ENCODE peak calls at places on chromosome 20, in six cellular contexts. K, I, S, X, B and Z are unnamed samples.

GRCh38 chr20:39853664-39854063 is 835.4 kb downstream of the MAFB start:
- DNase-seq in K (no peak), I (no peak), S (no peak), X (peak), B (no peak), Z (no peak)

GRCh38 chr20:51404297-51405060 is 138.0 kb downstream of the NFATC2 start:
- DNase-seq in K (peak), I (no peak), S (no peak), X (no peak), B (no peak), Z (no peak)

GRCh38 chr20:38790210-38791053 is 15.1 kb upstream of the PPP1R16B start:
- DNase-seq in K (peak), I (no peak), S (peak), X (peak), B (no peak), Z (peak)

GRCh38 chr20:39233755-39234154 is 271.6 kb downstream of the DHX35 start:
- DNase-seq in K (no peak), I (no peak), S (no peak), X (no peak), B (no peak), Z (no peak)

GRCh38 chr20:12984069-12984765 is 24.6 kb upstream of the SPTLC3 start:
- DNase-seq in K (peak), I (no peak), S (no peak), X (no peak), B (no peak), Z (no peak)

GRCh38 chr20:64030371-64031134 is 5.4 kb upstream of the C20orf204 start:
- DNase-seq in K (no peak), I (no peak), S (no peak), X (no peak), B (peak), Z (no peak)

GRCh38 chr20:62861732-62862336 is at the start of gene TCFL5:
- DNase-seq in K (peak), I (peak), S (peak), X (peak), B (peak), Z (no peak)

GRCh38 chr20:20710847-20711315 is 1.6 kb downstream of the RALGAPA2 start:
- DNase-seq in K (no peak), I (no peak), S (no peak), X (no peak), B (no peak), Z (peak)

GRCh38 chr20:58224974-58225373 is 3.5 kb downstream of the ANKRD60 start:
- DNase-seq in K (no peak), I (no peak), S (peak), X (no peak), B (no peak), Z (no peak)

GRCh38 chr20:37161830-37162549 is 17.1 kb upstream of the RPN2 start:
- DNase-seq in K (no peak), I (no peak), S (no peak), X (no peak), B (no peak), Z (no peak)

GRCh38 chr20:51828762-51829161 is 26.4 kb upstream of the SALL4 start:
- DNase-seq in K (no peak), I (no peak), S (no peak), X (no peak), B (no peak), Z (no peak)

GRCh38 chr20:14928083-14928482 is 590.7 kb upstream of the FLRT3 start:
- DNase-seq in K (no peak), I (no peak), S (no peak), X (peak), B (no peak), Z (no peak)

GRCh38 chr20:44028868-44029847 is 114.5 kb downstream of the TOX2 start:
- DNase-seq in K (no peak), I (no peak), S (no peak), X (no peak), B (no peak), Z (no peak)

GRCh38 chr20:47124235-47124717 is 229.6 kb downstream of the EYA2 start:
- DNase-seq in K (peak), I (no peak), S (no peak), X (peak), B (no peak), Z (peak)

GRCh38 chr20:8540466-8540865 is 408.4 kb downstream of the PLCB1 start:
- DNase-seq in K (no peak), I (no peak), S (no peak), X (no peak), B (no peak), Z (no peak)

GRCh38 chr20:41308726-41309413 is 8.7 kb downstream of the ZHX3 start:
- DNase-seq in K (no peak), I (no peak), S (no peak), X (no peak), B (no peak), Z (no peak)

GRCh38 chr20:20199338-20200160 is 147.2 kb downstream of the CFAP61 start:
- DNase-seq in K (no peak), I (no peak), S (no peak), X (no peak), B (no peak), Z (no peak)

GRCh38 chr20:38298768-38299288 is 5.1 kb upstream of the BPI start:
- DNase-seq in K (peak), I (peak), S (no peak), X (no peak), B (peak), Z (no peak)

GRCh38 chr20:36543187-36544133 is 2.1 kb downstream of the MYL9 start:
- DNase-seq in K (peak), I (peak), S (no peak), X (no peak), B (peak), Z (no peak)

GRCh38 chr20:63969851-63970713 is at the start of gene ZNF512B:
- DNase-seq in K (peak), I (peak), S (peak), X (peak), B (peak), Z (no peak)

GRCh38 chr20:8095648-8096572 is 36.2 kb upstream of the PLCB1 start:
- DNase-seq in K (no peak), I (no peak), S (no peak), X (no peak), B (no peak), Z (peak)

GRCh38 chr20:47357296-47358051 is 975 bp upstream of the ZMYND8 start:
- DNase-seq in K (peak), I (peak), S (peak), X (peak), B (peak), Z (peak)

GRCh38 chr20:41029150-41029872 is 689 bp downstream of the TOP1 start:
- DNase-seq in K (peak), I (no peak), S (peak), X (peak), B (peak), Z (no peak)

GRCh38 chr20:40606660-40607059 is 82.4 kb downstream of the MAFB start:
- DNase-seq in K (no peak), I (no peak), S (no peak), X (no peak), B (no peak), Z (no peak)

GRCh38 chr20:21548390-21549035 is 34.6 kb upstream of the NKX2-2 start:
- DNase-seq in K (no peak), I (no peak), S (no peak), X (no peak), B (no peak), Z (no peak)

GRCh38 chr20:37901280-37901666 is 1.7 kb upstream of the VSTM2L start:
- DNase-seq in K (no peak), I (no peak), S (peak), X (no peak), B (no peak), Z (no peak)

GRCh38 chr20:7038029-7038428 is 270.5 kb downstream of the BMP2 start:
- DNase-seq in K (no peak), I (no peak), S (no peak), X (peak), B (no peak), Z (no peak)

GRCh38 chr20:20497242-20497985 is 129.5 kb downstream of the INSM1 start:
- DNase-seq in K (no peak), I (no peak), S (no peak), X (no peak), B (no peak), Z (no peak)

GRCh38 chr20:61525781-61526431 is 273.8 kb downstream of the CDH4 start:
- DNase-seq in K (no peak), I (no peak), S (peak), X (no peak), B (no peak), Z (no peak)

DNA sequence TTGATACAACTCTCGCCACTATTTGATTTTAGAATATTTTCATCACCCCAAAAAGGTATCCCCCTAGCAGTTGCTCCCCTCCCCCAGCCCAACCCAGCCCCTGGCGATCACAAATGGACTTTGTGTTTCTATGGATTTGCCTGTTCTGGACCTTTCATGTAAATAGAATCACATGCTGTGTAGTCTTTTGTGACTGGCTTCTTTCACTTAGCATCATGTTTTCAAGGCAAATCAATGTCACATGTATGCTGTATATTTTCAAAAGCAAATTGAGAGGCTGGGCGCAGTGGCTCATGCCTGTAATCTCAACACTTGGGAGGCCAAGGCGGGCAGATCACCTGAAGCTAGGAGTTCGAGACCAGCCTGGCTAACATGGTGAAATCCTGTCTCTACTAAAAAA is 48.5 kb downstream of the BANF2 start:
- DNase-seq in K (no peak), I (no peak), S (no peak), X (no peak), B (no peak), Z (no peak)
- H3K27ac ChIP-seq in K (no peak), I (no peak), S (no peak), X (no peak), B (no peak), Z (no peak)

GRCh38 chr20:25050082-25050481 is 7.9 kb downstream of the ACSS1 start:
- DNase-seq in K (no peak), I (peak), S (no peak), X (no peak), B (no peak), Z (no peak)

GRCh38 chr20:25049261-25050060 is 8.5 kb downstream of the ACSS1 start:
- DNase-seq in K (no peak), I (peak), S (no peak), X (no peak), B (no peak), Z (no peak)

GRCh38 chr20:25047766-25048165 is 10.2 kb downstream of the ACSS1 start:
- DNase-seq in K (no peak), I (no peak), S (no peak), X (no peak), B (no peak), Z (no peak)

GRCh38 chr20:25046736-25047666 is 10.9 kb downstream of the ACSS1 start:
- DNase-seq in K (no peak), I (no peak), S (no peak), X (no peak), B (no peak), Z (no peak)

GRCh38 chr20:25048519-25048952 is 9.4 kb downstream of the ACSS1 start:
- DNase-seq in K (no peak), I (peak), S (no peak), X (no peak), B (no peak), Z (no peak)
- H3K27ac ChIP-seq in K (no peak), I (no peak), S (no peak), X (no peak), B (peak), Z (no peak)

DNA sequence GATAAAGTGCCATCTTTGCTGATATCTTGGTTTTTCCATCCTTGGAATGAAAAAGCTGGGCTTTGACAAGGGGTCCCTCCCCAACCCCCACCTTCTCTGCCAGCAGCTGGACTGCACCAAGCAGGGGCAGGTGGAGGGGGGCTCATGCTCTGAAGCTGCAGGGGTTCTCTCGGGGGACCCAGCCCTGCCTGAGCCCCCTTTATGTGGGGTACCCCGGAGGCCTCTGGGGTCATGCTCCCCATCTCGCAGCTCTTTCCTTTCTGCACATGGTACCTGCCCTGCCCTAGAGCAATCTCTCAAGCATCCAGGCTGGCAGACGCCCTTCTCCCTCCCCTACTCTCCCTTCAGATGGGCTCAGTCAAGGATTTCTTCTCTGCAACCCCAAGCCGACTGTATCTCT is 146.7 kb upstream of the PTPN1 start:
- DNase-seq in K (no peak), I (no peak), S (no peak), X (no peak), B (no peak), Z (no peak)
- H3K27ac ChIP-seq in K (no peak), I (no peak), S (no peak), X (no peak), B (no peak), Z (no peak)

GRCh38 chr20:32969356-32970114 is 34.7 kb downstream of the SUN5 start:
- DNase-seq in K (no peak), I (no peak), S (no peak), X (no peak), B (no peak), Z (no peak)

GRCh38 chr20:32970973-32971300 is 33.3 kb downstream of the SUN5 start:
- DNase-seq in K (no peak), I (no peak), S (no peak), X (no peak), B (no peak), Z (no peak)

GRCh38 chr20:32970115-32970972 is 33.9 kb downstream of the SUN5 start:
- DNase-seq in K (no peak), I (no peak), S (no peak), X (no peak), B (no peak), Z (no peak)

GRCh38 chr20:32966881-32967781 is 37.1 kb downstream of the SUN5 start:
- DNase-seq in K (no peak), I (no peak), S (no peak), X (no peak), B (no peak), Z (no peak)

GRCh38 chr20:32968833-32969241 is 35.4 kb downstream of the SUN5 start:
- DNase-seq in K (no peak), I (no peak), S (no peak), X (no peak), B (no peak), Z (no peak)
- H3K27ac ChIP-seq in K (no peak), I (no peak), S (no peak), X (no peak), B (no peak), Z (no peak)

DNA sequence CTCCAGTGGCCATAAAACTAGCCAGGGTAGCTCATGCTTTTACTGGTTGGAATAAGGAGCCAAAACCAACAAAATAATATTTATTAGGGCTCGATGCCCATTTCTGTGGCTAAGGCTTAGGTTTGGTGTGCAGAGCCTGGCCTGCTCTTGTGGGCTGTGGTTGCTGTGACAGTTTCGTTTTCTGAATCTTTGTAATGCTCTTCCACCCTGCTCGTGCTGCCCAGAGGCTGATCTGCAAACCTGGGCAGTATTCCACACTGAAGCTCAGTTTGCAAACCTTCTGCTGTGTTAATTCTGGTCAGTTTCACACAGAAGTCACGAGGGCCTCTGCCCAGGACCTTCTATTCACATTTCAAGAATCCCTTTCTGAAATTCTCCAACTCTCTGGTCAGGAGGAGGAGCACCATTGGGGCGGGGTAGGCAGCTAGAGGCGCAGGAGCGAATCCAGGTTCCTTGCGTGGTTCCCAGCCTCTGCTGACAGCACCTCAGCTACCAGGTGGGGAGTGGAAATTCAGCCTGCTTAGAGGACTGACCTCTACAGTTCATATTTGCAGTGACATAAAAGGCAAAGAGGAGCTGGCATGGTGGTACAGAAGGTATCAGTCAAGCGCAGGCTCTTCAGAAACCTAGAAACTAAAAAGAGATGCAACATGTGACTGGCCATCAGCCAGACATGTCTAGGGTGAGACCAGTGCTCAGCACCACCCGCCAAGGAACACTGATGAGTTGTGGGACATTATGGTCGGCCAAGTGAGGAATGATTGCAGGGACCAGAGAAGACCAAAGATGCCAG is 14.3 kb upstream of the C20orf144 start:
- DNase-seq in K (no peak), I (no peak), S (no peak), X (no peak), B (no peak), Z (no peak)
- H3K27ac ChIP-seq in K (no peak), I (no peak), S (peak), X (peak), B (no peak), Z (peak)

DNA sequence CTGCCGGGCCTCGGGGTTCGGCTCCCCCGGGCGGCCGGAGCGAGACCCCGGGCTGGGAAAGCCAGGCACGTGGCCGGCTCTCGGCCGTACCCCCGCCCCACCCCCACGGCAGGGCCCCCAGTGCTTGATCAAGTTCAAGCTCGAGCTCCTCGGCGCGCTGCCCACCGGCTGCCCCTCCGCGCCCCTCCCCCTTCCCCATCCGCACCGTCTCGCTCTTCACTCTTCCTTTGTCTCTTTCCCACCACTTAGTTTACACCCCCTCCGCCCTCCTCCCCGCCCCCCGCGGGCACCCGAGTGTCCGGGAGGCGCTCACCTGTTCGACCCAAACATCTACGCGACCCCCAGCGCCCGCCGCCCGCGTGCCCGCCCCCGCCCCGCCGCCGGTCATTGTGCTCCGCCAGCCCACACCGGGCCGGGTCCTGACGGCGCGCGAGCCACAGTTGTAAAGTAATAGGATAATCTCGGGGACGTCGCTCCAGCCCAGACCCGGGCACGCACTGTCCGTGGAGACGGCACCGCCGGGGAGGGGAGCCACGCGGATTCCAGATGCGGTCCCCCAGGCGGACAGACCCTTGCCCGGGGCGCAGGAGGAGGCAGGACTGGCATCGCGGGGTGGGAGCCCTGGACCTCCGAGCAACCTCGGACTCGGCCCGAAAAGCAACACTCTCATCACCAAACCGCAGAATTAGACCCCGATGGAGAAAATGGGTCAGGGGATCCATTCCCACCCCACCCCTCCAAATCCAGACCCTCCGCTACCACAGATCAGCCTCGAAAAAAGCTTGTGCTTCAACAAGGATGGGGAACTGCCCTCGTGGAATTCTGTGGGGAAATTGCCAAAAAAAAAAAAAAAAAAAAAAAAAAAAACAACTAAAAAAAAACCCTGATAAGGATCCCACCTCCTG is 100.7 kb downstream of the NOL4L start:
- DNase-seq in K (peak), I (peak), S (peak), X (no peak), B (peak), Z (no peak)
- H3K27ac ChIP-seq in K (peak), I (peak), S (peak), X (peak), B (peak), Z (peak)

GRCh38 chr20:53959849-53960585 is 110.4 kb downstream of the BCAS1 start:
- DNase-seq in K (no peak), I (peak), S (no peak), X (no peak), B (no peak), Z (no peak)

GRCh38 chr20:53954734-53955658 is 115.4 kb downstream of the BCAS1 start:
- DNase-seq in K (no peak), I (no peak), S (no peak), X (no peak), B (no peak), Z (no peak)

GRCh38 chr20:53956013-53956715 is 114.2 kb downstream of the BCAS1 start:
- DNase-seq in K (no peak), I (no peak), S (no peak), X (no peak), B (no peak), Z (no peak)

GRCh38 chr20:53958240-53958639 is 112.2 kb downstream of the BCAS1 start:
- DNase-seq in K (no peak), I (no peak), S (no peak), X (no peak), B (no peak), Z (no peak)

DNA sequence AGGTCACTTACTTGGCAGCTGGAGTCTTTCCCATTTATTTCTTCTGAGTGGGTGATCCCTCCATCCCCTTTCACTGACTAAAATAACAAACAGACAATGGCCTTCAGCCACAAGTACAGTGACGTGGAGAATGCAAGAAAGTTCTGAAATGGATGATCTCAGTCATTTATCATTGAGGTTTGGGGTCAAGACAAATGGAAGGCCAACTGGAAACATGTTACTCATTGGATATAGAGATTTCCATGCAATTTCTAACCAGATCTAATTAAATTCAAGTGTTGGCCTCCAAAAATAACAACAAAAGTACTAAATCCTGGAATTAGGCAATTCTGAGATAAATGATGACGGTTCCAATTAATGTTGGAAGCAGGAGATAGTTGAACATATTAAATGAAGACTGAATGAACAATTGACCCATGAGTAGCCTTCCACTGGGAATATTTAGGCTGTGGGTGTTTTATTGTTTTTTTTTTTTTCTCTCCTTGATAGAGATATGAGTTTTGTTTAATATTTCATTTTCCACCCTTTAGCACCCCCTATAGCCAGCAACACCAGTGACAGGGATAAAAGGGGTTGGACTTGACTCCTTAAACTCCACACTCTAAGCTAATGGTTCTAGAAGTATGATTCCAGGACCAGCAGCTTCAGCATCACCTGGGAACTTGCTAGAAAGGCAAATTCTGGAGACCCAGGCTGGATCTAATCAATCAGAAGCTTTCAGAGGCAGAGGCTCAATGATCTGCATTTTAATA is 112.8 kb downstream of the BCAS1 start:
- DNase-seq in K (no peak), I (no peak), S (no peak), X (no peak), B (no peak), Z (no peak)
- H3K27ac ChIP-seq in K (no peak), I (no peak), S (no peak), X (no peak), B (no peak), Z (no peak)

GRCh38 chr20:34164569-34164968 is 52.5 kb upstream of the EIF2S2 start:
- DNase-seq in K (no peak), I (no peak), S (no peak), X (no peak), B (no peak), Z (no peak)
- H3K27ac ChIP-seq in K (no peak), I (peak), S (no peak), X (no peak), B (no peak), Z (no peak)